ENCODE peak calls at places on chromosomes 11 and 22, in six cellular contexts. D is activated T-cell treated with anti-CD3 and anti-CD28 coated beads for 24 hours, V is M059J, T is pulmonary artery endothelial cell, E is HTR-8/SVneo, C is GM13977. Y is an unnamed sample.

GRCh38 chr22:45246060-45246985 is 5.6 kb upstream of the KIAA0930 start:
- DNase-seq in C (no peak), D (no peak), E (peak; percentile 84), V (peak; percentile 89), T (peak; percentile 82), Y (peak; percentile 95)

GRCh38 chr11:116641561-116642045 is 131.2 kb downstream of the BUD13 start:
- DNase-seq in E (peak; percentile 60), T (no peak), C (peak; percentile 67), V (peak; percentile 34), D (no peak), Y (peak; percentile 66)

GRCh38 chr11:29984544-29984943 is 32.3 kb downstream of the KCNA4 start:
- DNase-seq in D (no peak), C (no peak), T (no peak), V (no peak), E (no peak), Y (no peak)

GRCh38 chr11:94077568-94078293 is 50.9 kb upstream of the PANX1 start:
- DNase-seq in T (no peak), D (no peak), V (no peak), C (no peak), E (no peak), Y (no peak)

GRCh38 chr11:134379241-134379640 is 32.8 kb downstream of the B3GAT1 start:
- DNase-seq in E (no peak), T (no peak), V (no peak), C (no peak), D (no peak), Y (no peak)

GRCh38 chr11:113035708-113036107 is 74.5 kb downstream of the NCAM1 start:
- DNase-seq in E (no peak), C (no peak), D (no peak), T (no peak), V (no peak), Y (no peak)

GRCh38 chr22:41302016-41302767 is 867 bp downstream of the ZC3H7B start:
- DNase-seq in D (no peak), V (no peak), E (no peak), T (no peak), C (peak; percentile 53), Y (peak; percentile 27)

GRCh38 chr11:65814131-65814959 is 19.4 kb upstream of the SNX32 start:
- DNase-seq in T (peak; percentile 20), E (no peak), D (no peak), V (peak; percentile 13), C (no peak), Y (peak; percentile 10)

Y was measured in dermis blood vessel endothelial cell.